ENCODE peak calls at places on chromosome 15, in five cellular contexts. One of them, this sample, is unnamed.
A peak's percentile ranks its signal among the peaks of the same experiment; 100 is the strongest.

GRCh38 chr15:48374472-48374871 is 43.2 kb downstream of the DUT start:
- DNase-seq in dorsolateral prefrontal cortex: no peak
- DNase-seq in tibial artery: no peak
- DNase-seq in GM20000: no peak
- DNase-seq in OCI-LY7: no peak
- DNase-seq in this sample: no peak

GRCh38 chr15:67520976-67521769 is at the start of gene C15orf61:
- DNase-seq in dorsolateral prefrontal cortex: peak; percentile 65
- DNase-seq in tibial artery: peak; percentile 93
- DNase-seq in GM20000: peak; percentile 95
- DNase-seq in OCI-LY7: peak; percentile 92
- DNase-seq in this sample: peak; percentile 88

GRCh38 chr15:64859226-64859625 is 17.5 kb downstream of the PLEKHO2 start:
- DNase-seq in dorsolateral prefrontal cortex: no peak
- DNase-seq in tibial artery: no peak
- DNase-seq in GM20000: no peak
- DNase-seq in OCI-LY7: no peak
- DNase-seq in this sample: no peak

GRCh38 chr15:37574985-37575384 is 359.5 kb upstream of the TMCO5A start:
- DNase-seq in dorsolateral prefrontal cortex: no peak
- DNase-seq in tibial artery: no peak
- DNase-seq in GM20000: no peak
- DNase-seq in OCI-LY7: no peak
- DNase-seq in this sample: no peak

GRCh38 chr15:63909819-63910437 is 76.2 kb upstream of the HERC1 start:
- DNase-seq in dorsolateral prefrontal cortex: no peak
- DNase-seq in tibial artery: peak; percentile 61
- DNase-seq in GM20000: no peak
- DNase-seq in OCI-LY7: no peak
- DNase-seq in this sample: no peak

GRCh38 chr15:30872341-30872748 is 31.4 kb upstream of the FAN1 start:
- DNase-seq in dorsolateral prefrontal cortex: no peak
- DNase-seq in tibial artery: no peak
- DNase-seq in GM20000: no peak
- DNase-seq in OCI-LY7: no peak
- DNase-seq in this sample: peak; percentile 14

GRCh38 chr15:80823120-80823519 is 44.0 kb downstream of the CEMIP start:
- DNase-seq in dorsolateral prefrontal cortex: no peak
- DNase-seq in tibial artery: no peak
- DNase-seq in GM20000: no peak
- DNase-seq in OCI-LY7: no peak
- DNase-seq in this sample: no peak

GRCh38 chr15:95687056-95687455 is 643.4 kb upstream of the NR2F2 start:
- DNase-seq in dorsolateral prefrontal cortex: no peak
- DNase-seq in tibial artery: no peak
- DNase-seq in GM20000: no peak
- DNase-seq in OCI-LY7: no peak
- DNase-seq in this sample: no peak

GRCh38 chr15:69338535-69339213 is 40.0 kb downstream of the PAQR5 start:
- DNase-seq in dorsolateral prefrontal cortex: no peak
- DNase-seq in tibial artery: no peak
- DNase-seq in GM20000: no peak
- DNase-seq in OCI-LY7: no peak
- DNase-seq in this sample: no peak

GRCh38 chr15:66936115-66936863 is 129.1 kb upstream of the SMAD3 start:
- DNase-seq in dorsolateral prefrontal cortex: no peak
- DNase-seq in tibial artery: peak; percentile 62
- DNase-seq in GM20000: no peak
- DNase-seq in OCI-LY7: no peak
- DNase-seq in this sample: no peak

GRCh38 chr15:74406517-74406916 is 27.2 kb downstream of the SEMA7A start:
- DNase-seq in dorsolateral prefrontal cortex: no peak
- DNase-seq in tibial artery: no peak
- DNase-seq in GM20000: no peak
- DNase-seq in OCI-LY7: no peak
- DNase-seq in this sample: no peak

GRCh38 chr15:74405823-74406222 is 27.9 kb downstream of the SEMA7A start:
- DNase-seq in dorsolateral prefrontal cortex: no peak
- DNase-seq in tibial artery: no peak
- DNase-seq in GM20000: no peak
- DNase-seq in OCI-LY7: no peak
- DNase-seq in this sample: no peak

GRCh38 chr15:74408815-74409214 is 24.9 kb downstream of the SEMA7A start:
- DNase-seq in dorsolateral prefrontal cortex: no peak
- DNase-seq in tibial artery: no peak
- DNase-seq in GM20000: no peak
- DNase-seq in OCI-LY7: no peak
- DNase-seq in this sample: no peak

GRCh38 chr15:74408385-74408784 is 25.4 kb downstream of the SEMA7A start:
- DNase-seq in dorsolateral prefrontal cortex: no peak
- DNase-seq in tibial artery: no peak
- DNase-seq in GM20000: no peak
- DNase-seq in OCI-LY7: no peak
- DNase-seq in this sample: no peak

DNA sequence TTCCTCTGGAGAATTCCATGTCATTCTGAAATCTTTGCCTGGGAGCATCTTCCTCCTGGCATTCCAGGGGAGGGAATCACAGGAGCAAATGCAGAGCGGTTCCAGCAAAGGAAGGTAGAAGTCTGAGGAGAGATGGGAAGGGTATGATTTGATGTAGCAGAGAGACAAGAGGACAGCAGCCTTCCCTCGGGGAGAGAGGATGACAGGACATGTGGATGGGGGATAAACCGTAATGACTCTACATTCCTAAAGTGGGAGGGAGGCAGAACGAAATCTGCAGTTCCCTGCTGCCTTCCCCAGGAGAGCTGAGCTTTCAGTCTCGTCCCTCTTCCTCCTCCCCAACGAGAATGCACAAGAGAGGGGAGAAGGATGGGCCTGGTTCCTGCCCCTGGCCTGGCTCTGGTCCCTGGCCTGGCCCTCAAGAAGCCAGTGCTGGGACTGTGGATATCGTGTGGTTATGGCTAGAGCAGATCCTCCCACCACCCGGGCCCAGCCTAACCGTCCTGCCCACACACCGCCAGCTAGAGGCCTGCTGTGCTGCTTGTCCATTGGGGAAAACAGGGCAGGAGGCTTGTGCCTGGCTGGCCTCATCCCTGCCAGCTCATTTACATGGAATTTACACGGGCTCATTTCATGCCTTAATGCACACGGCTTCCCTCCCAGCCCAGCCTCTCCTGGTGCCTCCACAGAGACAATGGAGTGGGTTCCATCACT is 26.6 kb downstream of the SEMA7A start:
- DNase-seq in dorsolateral prefrontal cortex: no peak
- DNase-seq in tibial artery: no peak
- DNase-seq in GM20000: no peak
- DNase-seq in OCI-LY7: no peak
- DNase-seq in this sample: no peak
- TF ChIP-seq CTCF in dorsolateral prefrontal cortex: no peak
- TF ChIP-seq CTCF in tibial artery: no peak
- TF ChIP-seq CTCF in GM20000: no peak
- TF ChIP-seq CTCF in OCI-LY7: no peak
- TF ChIP-seq CTCF in this sample: no peak

DNA sequence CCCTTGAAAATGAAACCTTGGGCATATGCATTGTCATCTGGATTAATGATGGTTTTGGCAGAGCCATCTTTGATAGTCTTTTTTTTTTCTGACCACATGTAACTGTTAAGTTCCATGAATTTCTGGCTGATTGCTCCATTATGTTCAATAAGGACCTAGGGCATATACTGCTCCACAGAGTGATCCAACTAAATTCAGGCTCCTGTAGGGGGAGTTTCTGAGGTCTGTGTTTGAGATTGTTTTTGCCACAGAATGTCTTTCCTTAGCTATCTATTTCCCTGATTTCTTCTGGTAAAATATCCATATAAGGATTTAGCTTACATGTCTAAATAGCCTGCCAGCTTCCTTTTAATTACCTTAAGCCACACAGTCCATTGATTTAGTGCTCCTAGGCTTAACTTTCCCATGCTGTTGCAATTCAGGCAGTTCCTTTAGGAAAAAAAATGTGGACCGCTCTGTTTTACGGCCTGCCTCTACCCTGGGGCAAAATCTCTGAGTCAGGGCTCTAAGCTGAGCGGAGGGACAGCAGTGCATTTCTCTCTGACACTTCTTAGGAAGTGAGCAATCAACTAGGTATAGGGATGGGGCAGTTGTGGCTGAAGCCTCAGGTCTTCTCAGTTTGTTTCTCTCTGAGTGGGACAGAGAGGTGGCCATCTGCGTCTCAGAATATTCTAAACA is 796.2 kb downstream of the NR2F2 start:
- DNase-seq in dorsolateral prefrontal cortex: no peak
- DNase-seq in tibial artery: no peak
- DNase-seq in GM20000: no peak
- DNase-seq in OCI-LY7: no peak
- DNase-seq in this sample: no peak
- TF ChIP-seq CTCF in dorsolateral prefrontal cortex: no peak
- TF ChIP-seq CTCF in tibial artery: no peak
- TF ChIP-seq CTCF in GM20000: no peak
- TF ChIP-seq CTCF in OCI-LY7: no peak
- TF ChIP-seq CTCF in this sample: no peak

GRCh38 chr15:89003865-89004725 is 84.2 kb upstream of the ABHD2 start:
- DNase-seq in dorsolateral prefrontal cortex: no peak
- DNase-seq in tibial artery: peak; percentile 75
- DNase-seq in GM20000: no peak
- DNase-seq in OCI-LY7: peak; percentile 11
- DNase-seq in this sample: peak; percentile 16
- TF ChIP-seq CTCF in dorsolateral prefrontal cortex: peak; percentile 40
- TF ChIP-seq CTCF in tibial artery: peak; percentile 52
- TF ChIP-seq CTCF in GM20000: peak; percentile 14
- TF ChIP-seq CTCF in OCI-LY7: peak; percentile 53
- TF ChIP-seq CTCF in this sample: no peak

DNA sequence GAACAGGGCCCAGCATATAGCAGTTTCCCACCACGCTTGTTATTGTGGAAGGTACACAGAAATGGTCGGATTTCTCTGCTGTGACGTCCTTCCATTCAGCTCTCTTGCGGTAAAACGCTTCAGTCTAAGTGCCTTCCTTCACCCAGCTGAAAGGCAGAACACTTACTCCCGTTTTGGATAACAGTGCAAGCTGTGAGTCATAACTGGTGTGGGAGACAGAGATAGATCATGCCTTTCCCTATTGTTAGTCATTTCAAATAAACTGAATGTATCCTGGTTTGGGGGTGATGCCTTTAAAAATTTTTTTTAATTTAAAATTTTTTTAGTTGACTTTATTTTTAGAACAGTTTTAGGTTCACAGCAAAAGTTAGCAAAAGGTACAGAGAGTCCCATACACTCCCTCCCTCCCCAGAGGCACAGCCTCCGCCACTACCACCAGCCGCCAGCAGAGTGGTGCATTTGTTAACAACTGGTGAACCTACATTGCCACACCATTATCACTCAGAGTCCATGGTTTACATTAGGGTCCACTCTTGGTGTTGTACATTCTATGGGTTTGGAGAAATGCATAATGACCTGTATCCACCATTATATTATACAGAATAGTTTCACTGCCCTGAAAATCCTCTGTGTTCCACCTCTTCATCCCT is 94.9 kb upstream of the NSMCE3 start:
- DNase-seq in dorsolateral prefrontal cortex: no peak
- DNase-seq in tibial artery: no peak
- DNase-seq in GM20000: no peak
- DNase-seq in OCI-LY7: no peak
- DNase-seq in this sample: no peak
- TF ChIP-seq CTCF in dorsolateral prefrontal cortex: no peak
- TF ChIP-seq CTCF in tibial artery: no peak
- TF ChIP-seq CTCF in GM20000: no peak
- TF ChIP-seq CTCF in OCI-LY7: peak; percentile 15
- TF ChIP-seq CTCF in this sample: no peak

GRCh38 chr15:44099671-44100070 is 95.4 kb downstream of the FRMD5 start:
- DNase-seq in dorsolateral prefrontal cortex: no peak
- DNase-seq in tibial artery: no peak
- DNase-seq in GM20000: no peak
- DNase-seq in OCI-LY7: no peak
- DNase-seq in this sample: no peak
- TF ChIP-seq CTCF in dorsolateral prefrontal cortex: no peak
- TF ChIP-seq CTCF in tibial artery: no peak
- TF ChIP-seq CTCF in GM20000: no peak
- TF ChIP-seq CTCF in OCI-LY7: no peak
- TF ChIP-seq CTCF in this sample: no peak

DNA sequence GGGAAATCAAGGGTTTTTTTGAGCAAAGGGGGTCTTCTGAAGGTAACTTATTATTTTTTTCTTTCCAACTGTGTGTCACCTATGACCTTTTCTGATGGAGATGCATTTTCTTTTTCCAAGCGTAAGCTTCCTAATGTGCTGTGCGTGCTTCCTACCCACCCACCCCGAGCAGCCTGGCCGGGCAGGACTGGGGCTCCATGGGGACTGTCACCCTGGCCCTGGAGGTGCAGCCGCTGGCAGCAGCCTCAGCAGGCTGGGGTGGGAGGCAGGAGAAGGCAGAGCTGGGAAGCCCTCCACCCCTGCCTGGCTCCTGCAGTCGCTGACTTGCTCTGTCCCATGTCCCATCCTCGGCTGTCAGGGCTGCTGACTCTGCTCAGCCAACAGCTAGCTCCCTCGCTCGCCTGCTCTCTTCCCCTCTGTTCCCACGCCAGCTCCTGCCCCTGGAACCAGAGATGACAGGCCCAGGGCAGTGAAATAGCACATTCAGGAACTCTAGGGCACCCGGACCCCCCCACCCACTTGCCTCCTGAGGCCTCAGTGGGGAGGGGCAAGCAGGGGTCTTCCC is 21.4 kb downstream of the IDH2 start:
- DNase-seq in dorsolateral prefrontal cortex: no peak
- DNase-seq in tibial artery: no peak
- DNase-seq in GM20000: no peak
- DNase-seq in OCI-LY7: no peak
- DNase-seq in this sample: no peak
- TF ChIP-seq CTCF in dorsolateral prefrontal cortex: no peak
- TF ChIP-seq CTCF in tibial artery: no peak
- TF ChIP-seq CTCF in GM20000: no peak
- TF ChIP-seq CTCF in OCI-LY7: no peak
- TF ChIP-seq CTCF in this sample: no peak

GRCh38 chr15:49521802-49522201 is 98.8 kb downstream of the FGF7 start:
- DNase-seq in dorsolateral prefrontal cortex: no peak
- DNase-seq in tibial artery: no peak
- DNase-seq in GM20000: no peak
- DNase-seq in OCI-LY7: no peak
- DNase-seq in this sample: no peak
- TF ChIP-seq CTCF in dorsolateral prefrontal cortex: no peak
- TF ChIP-seq CTCF in tibial artery: no peak
- TF ChIP-seq CTCF in GM20000: no peak
- TF ChIP-seq CTCF in OCI-LY7: peak; percentile 29
- TF ChIP-seq CTCF in this sample: no peak

GRCh38 chr15:99424131-99424571 is 141.6 kb upstream of the MEF2A start:
- DNase-seq in dorsolateral prefrontal cortex: no peak
- DNase-seq in tibial artery: peak; percentile 49
- DNase-seq in GM20000: no peak
- DNase-seq in OCI-LY7: no peak
- DNase-seq in this sample: no peak

GRCh38 chr15:99424978-99425665 is 140.7 kb upstream of the MEF2A start:
- DNase-seq in dorsolateral prefrontal cortex: peak; percentile 7
- DNase-seq in tibial artery: peak; percentile 81
- DNase-seq in GM20000: peak; percentile 71
- DNase-seq in OCI-LY7: no peak
- DNase-seq in this sample: peak; percentile 73

GRCh38 chr15:99423186-99424130 is 142.3 kb upstream of the MEF2A start:
- DNase-seq in dorsolateral prefrontal cortex: no peak
- DNase-seq in tibial artery: peak; percentile 44
- DNase-seq in GM20000: no peak
- DNase-seq in OCI-LY7: no peak
- DNase-seq in this sample: no peak

GRCh38 chr15:99421172-99421656 is 144.6 kb upstream of the MEF2A start:
- DNase-seq in dorsolateral prefrontal cortex: no peak
- DNase-seq in tibial artery: peak; percentile 33
- DNase-seq in GM20000: no peak
- DNase-seq in OCI-LY7: no peak
- DNase-seq in this sample: peak; percentile 56

GRCh38 chr15:99421758-99422157 is 144.0 kb upstream of the MEF2A start:
- DNase-seq in dorsolateral prefrontal cortex: no peak
- DNase-seq in tibial artery: no peak
- DNase-seq in GM20000: no peak
- DNase-seq in OCI-LY7: no peak
- DNase-seq in this sample: no peak
- TF ChIP-seq CTCF in dorsolateral prefrontal cortex: no peak
- TF ChIP-seq CTCF in tibial artery: no peak
- TF ChIP-seq CTCF in GM20000: no peak
- TF ChIP-seq CTCF in OCI-LY7: no peak
- TF ChIP-seq CTCF in this sample: no peak

This sample was measured in activated CD8-positive, alpha-beta T cell treated with anti-CD3 and anti-CD28 coated beads for 36 hours.